ENCODE peak calls at places on chromosomes 5 and 9, in nine cellular contexts. One of them, this sample, is unnamed.

GRCh38 chr5:173328896-173329369 is 719 bp upstream of the STC2 start:
- DNase-seq in upper lobe of left lung: no peak
- DNase-seq in hepatocyte: peak; percentile 81
- DNase-seq in body of pancreas: peak; percentile 52
- DNase-seq in tibial artery: no peak
- DNase-seq in AG04449: no peak
- DNase-seq in NB4: peak; percentile 43
- DNase-seq in spleen: no peak
- DNase-seq in BJ: no peak
- DNase-seq in this sample: no peak

GRCh38 chr9:133237271-133237731 is 28.3 kb upstream of the OBP2B start:
- DNase-seq in AG04449: no peak
- DNase-seq in spleen: peak; percentile 51
- DNase-seq in hepatocyte: no peak
- DNase-seq in BJ: no peak
- DNase-seq in tibial artery: no peak
- DNase-seq in body of pancreas: no peak
- DNase-seq in NB4: no peak
- DNase-seq in upper lobe of left lung: no peak
- DNase-seq in this sample: no peak

GRCh38 chr5:108141676-108142075 is 240.2 kb downstream of the FBXL17 start:
- DNase-seq in upper lobe of left lung: no peak
- DNase-seq in spleen: no peak
- DNase-seq in tibial artery: no peak
- DNase-seq in hepatocyte: no peak
- DNase-seq in NB4: no peak
- DNase-seq in AG04449: no peak
- DNase-seq in body of pancreas: no peak
- DNase-seq in BJ: no peak
- DNase-seq in this sample: no peak

GRCh38 chr9:98288876-98289275 is 33.4 kb upstream of the TBC1D2 start:
- DNase-seq in upper lobe of left lung: no peak
- DNase-seq in NB4: no peak
- DNase-seq in AG04449: no peak
- DNase-seq in tibial artery: no peak
- DNase-seq in BJ: no peak
- DNase-seq in hepatocyte: peak; percentile 47
- DNase-seq in spleen: no peak
- DNase-seq in body of pancreas: no peak
- DNase-seq in this sample: no peak

GRCh38 chr5:57410374-57411320 is 72.0 kb downstream of the ACTBL2 start:
- DNase-seq in BJ: no peak
- DNase-seq in upper lobe of left lung: no peak
- DNase-seq in hepatocyte: no peak
- DNase-seq in spleen: no peak
- DNase-seq in tibial artery: no peak
- DNase-seq in body of pancreas: no peak
- DNase-seq in NB4: no peak
- DNase-seq in AG04449: no peak
- DNase-seq in this sample: no peak

GRCh38 chr9:138013836-138014569 is 136.4 kb downstream of the CACNA1B start:
- DNase-seq in hepatocyte: no peak
- DNase-seq in BJ: no peak
- DNase-seq in tibial artery: no peak
- DNase-seq in NB4: no peak
- DNase-seq in upper lobe of left lung: no peak
- DNase-seq in body of pancreas: no peak
- DNase-seq in AG04449: no peak
- DNase-seq in spleen: peak; percentile 56
- DNase-seq in this sample: no peak

GRCh38 chr5:147633173-147633572 is 123.3 kb upstream of the DPYSL3 start:
- DNase-seq in spleen: no peak
- DNase-seq in body of pancreas: no peak
- DNase-seq in NB4: no peak
- DNase-seq in upper lobe of left lung: no peak
- DNase-seq in tibial artery: no peak
- DNase-seq in BJ: no peak
- DNase-seq in AG04449: no peak
- DNase-seq in hepatocyte: no peak
- DNase-seq in this sample: no peak

GRCh38 chr5:13913962-13914361 is 30.5 kb downstream of the DNAH5 start:
- DNase-seq in AG04449: no peak
- DNase-seq in hepatocyte: no peak
- DNase-seq in BJ: no peak
- DNase-seq in NB4: no peak
- DNase-seq in spleen: no peak
- DNase-seq in upper lobe of left lung: no peak
- DNase-seq in body of pancreas: no peak
- DNase-seq in tibial artery: no peak
- DNase-seq in this sample: no peak

GRCh38 chr5:43573058-43573457 is 16.2 kb upstream of the PAIP1 start:
- DNase-seq in spleen: no peak
- DNase-seq in upper lobe of left lung: no peak
- DNase-seq in BJ: no peak
- DNase-seq in tibial artery: no peak
- DNase-seq in body of pancreas: no peak
- DNase-seq in AG04449: no peak
- DNase-seq in NB4: no peak
- DNase-seq in hepatocyte: no peak
- DNase-seq in this sample: no peak

GRCh38 chr9:108759835-108760234 is 96.0 kb downstream of the ACTL7B start:
- DNase-seq in body of pancreas: peak; percentile 18
- DNase-seq in hepatocyte: no peak
- DNase-seq in tibial artery: no peak
- DNase-seq in spleen: no peak
- DNase-seq in upper lobe of left lung: no peak
- DNase-seq in AG04449: no peak
- DNase-seq in NB4: no peak
- DNase-seq in BJ: no peak
- DNase-seq in this sample: no peak

DNA sequence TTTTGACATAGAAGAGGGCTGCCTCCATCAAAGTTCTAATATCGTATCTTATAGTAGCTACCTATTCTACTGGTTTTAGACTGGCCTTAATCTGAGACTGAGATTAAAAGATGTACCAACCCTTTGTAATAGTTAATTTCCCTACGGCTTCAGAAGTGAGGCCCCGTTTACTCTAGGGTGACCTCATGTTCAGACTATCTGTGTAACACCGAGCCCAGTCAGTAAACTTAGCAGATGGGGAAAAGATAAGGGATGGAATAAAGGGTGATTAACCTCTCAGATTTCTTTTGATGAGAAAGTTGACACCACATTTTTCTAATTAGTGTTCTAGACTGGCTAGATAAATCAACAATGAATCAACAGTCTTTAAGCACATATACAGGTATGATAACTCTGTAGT is 283.1 kb downstream of the KCTD16 start:
- DNase-seq in hepatocyte: peak; percentile 6
- DNase-seq in tibial artery: no peak
- DNase-seq in spleen: no peak
- DNase-seq in body of pancreas: no peak
- DNase-seq in upper lobe of left lung: no peak
- DNase-seq in BJ: no peak
- DNase-seq in NB4: no peak
- DNase-seq in AG04449: no peak
- DNase-seq in this sample: no peak
- TF ChIP-seq CTCF in hepatocyte: no peak
- TF ChIP-seq CTCF in tibial artery: no peak
- TF ChIP-seq CTCF in spleen: no peak
- TF ChIP-seq CTCF in body of pancreas: no peak
- TF ChIP-seq CTCF in upper lobe of left lung: no peak
- TF ChIP-seq CTCF in BJ: no peak
- TF ChIP-seq CTCF in NB4: no peak
- TF ChIP-seq CTCF in AG04449: no peak
- TF ChIP-seq CTCF in this sample: no peak

GRCh38 chr5:142547445-142548374 is 138.2 kb downstream of the FGF1 start:
- DNase-seq in hepatocyte: no peak
- DNase-seq in BJ: no peak
- DNase-seq in NB4: no peak
- DNase-seq in body of pancreas: no peak
- DNase-seq in spleen: no peak
- DNase-seq in tibial artery: no peak
- DNase-seq in AG04449: no peak
- DNase-seq in upper lobe of left lung: no peak
- DNase-seq in this sample: no peak
- H3K4me3 ChIP-seq in hepatocyte: no peak overlapping the region
- H3K4me3 ChIP-seq in BJ: no peak overlapping the region
- H3K4me3 ChIP-seq in NB4: no peak overlapping the region
- H3K4me3 ChIP-seq in body of pancreas: no peak overlapping the region
- H3K4me3 ChIP-seq in spleen: no peak overlapping the region
- H3K4me3 ChIP-seq in tibial artery: no peak overlapping the region
- H3K4me3 ChIP-seq in AG04449: no peak overlapping the region
- H3K4me3 ChIP-seq in upper lobe of left lung: no peak overlapping the region
- H3K4me3 ChIP-seq in this sample: no peak overlapping the region

GRCh38 chr5:106121972-106122605 is 1548.6 kb downstream of the EFNA5 start:
- DNase-seq in body of pancreas: peak; percentile 44
- DNase-seq in spleen: no peak
- DNase-seq in hepatocyte: peak; percentile 9
- DNase-seq in AG04449: no peak
- DNase-seq in NB4: peak; percentile 47
- DNase-seq in BJ: no peak
- DNase-seq in tibial artery: no peak
- DNase-seq in upper lobe of left lung: peak; percentile 21
- DNase-seq in this sample: no peak
- TF ChIP-seq CTCF in body of pancreas: peak; percentile 55
- TF ChIP-seq CTCF in spleen: no peak
- TF ChIP-seq CTCF in hepatocyte: peak; percentile 55
- TF ChIP-seq CTCF in AG04449: peak; percentile 84
- TF ChIP-seq CTCF in NB4: peak; percentile 94
- TF ChIP-seq CTCF in BJ: peak; percentile 80
- TF ChIP-seq CTCF in tibial artery: peak; percentile 35
- TF ChIP-seq CTCF in upper lobe of left lung: peak; percentile 41
- TF ChIP-seq CTCF in this sample: peak; percentile 87

GRCh38 chr5:59724482-59725392 is 168.8 kb downstream of the PDE4D start:
- DNase-seq in spleen: no peak
- DNase-seq in AG04449: no peak
- DNase-seq in tibial artery: no peak
- DNase-seq in NB4: peak; percentile 59
- DNase-seq in hepatocyte: peak; percentile 57
- DNase-seq in body of pancreas: peak; percentile 30
- DNase-seq in upper lobe of left lung: no peak
- DNase-seq in BJ: no peak
- DNase-seq in this sample: no peak
- H3K4me3 ChIP-seq in spleen: no peak overlapping the region
- H3K4me3 ChIP-seq in AG04449: no peak overlapping the region
- H3K4me3 ChIP-seq in tibial artery: no peak overlapping the region
- H3K4me3 ChIP-seq in NB4: no peak overlapping the region
- H3K4me3 ChIP-seq in hepatocyte: no peak overlapping the region
- H3K4me3 ChIP-seq in body of pancreas: no peak overlapping the region
- H3K4me3 ChIP-seq in upper lobe of left lung: no peak overlapping the region
- H3K4me3 ChIP-seq in BJ: no peak overlapping the region
- H3K4me3 ChIP-seq in this sample: no peak overlapping the region

DNA sequence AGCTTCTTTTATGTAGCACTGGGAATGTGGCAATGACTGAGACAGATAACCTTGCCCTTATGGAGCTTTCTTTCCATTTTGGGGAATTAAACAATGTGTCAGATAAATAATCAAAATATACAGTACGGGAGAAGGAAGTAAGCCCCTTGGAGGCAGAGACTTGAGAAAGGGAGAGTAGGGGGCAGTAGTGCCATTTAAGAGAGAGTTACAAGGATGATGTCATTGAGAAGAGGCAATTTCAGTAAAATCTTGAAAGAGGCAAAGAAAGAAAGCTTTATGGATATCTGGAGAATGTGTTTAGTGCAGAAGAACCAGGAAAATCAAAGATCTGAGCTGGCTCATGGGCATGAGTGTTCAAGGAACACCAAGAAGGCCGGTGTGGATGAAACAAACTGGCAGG is 77.3 kb downstream of the KCTD16 start:
- DNase-seq in body of pancreas: no peak
- DNase-seq in hepatocyte: no peak
- DNase-seq in NB4: no peak
- DNase-seq in spleen: no peak
- DNase-seq in tibial artery: no peak
- DNase-seq in AG04449: no peak
- DNase-seq in BJ: no peak
- DNase-seq in upper lobe of left lung: no peak
- DNase-seq in this sample: no peak
- TF ChIP-seq CTCF in body of pancreas: peak; percentile 25
- TF ChIP-seq CTCF in hepatocyte: no peak
- TF ChIP-seq CTCF in NB4: no peak
- TF ChIP-seq CTCF in spleen: no peak
- TF ChIP-seq CTCF in tibial artery: no peak
- TF ChIP-seq CTCF in AG04449: no peak
- TF ChIP-seq CTCF in BJ: no peak
- TF ChIP-seq CTCF in upper lobe of left lung: no peak
- TF ChIP-seq CTCF in this sample: no peak

GRCh38 chr5:153939101-153939500 is 99.6 kb downstream of the FAM114A2 start:
- DNase-seq in hepatocyte: no peak
- DNase-seq in spleen: no peak
- DNase-seq in upper lobe of left lung: no peak
- DNase-seq in BJ: no peak
- DNase-seq in tibial artery: no peak
- DNase-seq in body of pancreas: no peak
- DNase-seq in NB4: no peak
- DNase-seq in AG04449: no peak
- DNase-seq in this sample: no peak
- H3K4me3 ChIP-seq in hepatocyte: no peak overlapping the region
- H3K4me3 ChIP-seq in spleen: no peak overlapping the region
- H3K4me3 ChIP-seq in upper lobe of left lung: no peak overlapping the region
- H3K4me3 ChIP-seq in BJ: no peak overlapping the region
- H3K4me3 ChIP-seq in tibial artery: no peak overlapping the region
- H3K4me3 ChIP-seq in body of pancreas: no peak overlapping the region
- H3K4me3 ChIP-seq in NB4: no peak overlapping the region
- H3K4me3 ChIP-seq in AG04449: no peak overlapping the region
- H3K4me3 ChIP-seq in this sample: no peak overlapping the region

GRCh38 chr9:14842269-14842668 is 68.0 kb downstream of the FREM1 start:
- DNase-seq in BJ: no peak
- DNase-seq in hepatocyte: no peak
- DNase-seq in AG04449: no peak
- DNase-seq in spleen: no peak
- DNase-seq in tibial artery: no peak
- DNase-seq in body of pancreas: no peak
- DNase-seq in upper lobe of left lung: no peak
- DNase-seq in NB4: no peak
- DNase-seq in this sample: no peak

GRCh38 chr9:14843163-14843562 is 67.1 kb downstream of the FREM1 start:
- DNase-seq in BJ: no peak
- DNase-seq in hepatocyte: no peak
- DNase-seq in AG04449: no peak
- DNase-seq in tibial artery: no peak
- DNase-seq in body of pancreas: no peak
- DNase-seq in NB4: no peak
- DNase-seq in spleen: no peak
- DNase-seq in upper lobe of left lung: no peak
- DNase-seq in this sample: no peak

DNA sequence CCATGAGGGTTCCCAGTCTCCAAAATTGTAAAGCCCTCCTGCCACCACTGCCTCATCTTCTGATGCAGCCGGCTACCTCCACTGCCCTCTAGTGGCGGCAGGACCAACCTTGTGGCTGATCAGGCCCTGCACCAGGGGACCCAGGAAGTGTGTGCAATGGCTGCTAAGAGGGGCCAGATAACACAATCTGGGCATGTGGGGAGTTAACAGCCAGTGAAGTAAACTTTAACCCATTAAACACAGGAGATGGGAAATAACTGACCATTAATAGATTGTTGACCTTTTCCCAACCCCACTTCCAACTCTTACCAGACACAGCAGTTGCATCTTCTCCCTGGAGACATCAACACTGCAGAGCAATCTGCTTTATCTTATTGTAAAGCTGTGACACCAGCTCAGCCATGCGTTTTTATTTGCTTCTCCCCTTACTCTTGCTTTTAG is 63.3 kb downstream of the FREM1 start:
- DNase-seq in body of pancreas: peak; percentile 54
- DNase-seq in NB4: peak; percentile 79
- DNase-seq in BJ: no peak
- DNase-seq in hepatocyte: peak; percentile 42
- DNase-seq in AG04449: no peak
- DNase-seq in spleen: peak; percentile 76
- DNase-seq in upper lobe of left lung: peak; percentile 29
- DNase-seq in tibial artery: peak; percentile 27
- DNase-seq in this sample: no peak
- TF ChIP-seq CTCF in body of pancreas: peak; percentile 41
- TF ChIP-seq CTCF in NB4: peak; percentile 100
- TF ChIP-seq CTCF in BJ: peak; percentile 80
- TF ChIP-seq CTCF in hepatocyte: peak; percentile 50
- TF ChIP-seq CTCF in AG04449: peak; percentile 83
- TF ChIP-seq CTCF in spleen: no peak
- TF ChIP-seq CTCF in upper lobe of left lung: peak; percentile 54
- TF ChIP-seq CTCF in tibial artery: peak; percentile 61
- TF ChIP-seq CTCF in this sample: peak; percentile 89